ENCODE peak calls at places on chromosomes 13 and 19, in ten cellular contexts. C is uterus, V is brain microvascular endothelial cell, J is BJ, S is esophagus muscularis mucosa, R is IMR-90, L is left ventricle myocardium inferior, H is GM06990, N is lower leg skin, Q is fibroblast of the aortic adventitia. D is an unnamed sample.

GRCh38 chr19:18906605-18907519 is 10.9 kb upstream of the CERS1 start:
- DNase-seq in C (peak; percentile 14), V (no peak), J (no peak), S (no peak), R (no peak), L (no peak), H (no peak), N (no peak), Q (no peak), D (no peak)

GRCh38 chr13:28204690-28205443 is 66.5 kb downstream of the PAN3 start:
- DNase-seq in C (no peak), V (no peak), J (no peak), S (no peak), R (no peak), L (no peak), H (peak; percentile 9), N (no peak), Q (no peak), D (no peak)

GRCh38 chr13:106867249-106867648 is 299.3 kb upstream of the ARGLU1 start:
- DNase-seq in C (no peak), V (peak; percentile 32), J (no peak), S (no peak), R (no peak), L (no peak), H (no peak), N (no peak), Q (no peak), D (no peak)

GRCh38 chr19:1941146-1942077 is at the start of gene CSNK1G2:
- DNase-seq in C (peak; percentile 43), V (no peak), J (no peak), S (no peak), R (no peak), L (no peak), H (no peak), N (no peak), Q (no peak), D (no peak)

GRCh38 chr13:107642841-107643240 is 572.5 kb downstream of the LIG4 start:
- DNase-seq in C (no peak), V (no peak), J (no peak), S (no peak), R (peak; percentile 55), L (no peak), H (no peak), N (no peak), Q (no peak), D (no peak)

GRCh38 chr19:15672580-15673175 is at the start of gene CYP4F12:
- DNase-seq in C (peak; percentile 92), V (no peak), J (no peak), S (peak; percentile 94), R (no peak), L (peak; percentile 87), H (no peak), N (peak; percentile 83), Q (peak; percentile 35), D (no peak)

GRCh38 chr13:106177146-106177545 is 358.3 kb downstream of the EFNB2 start:
- DNase-seq in C (no peak), V (no peak), J (no peak), S (no peak), R (no peak), L (no peak), H (no peak), N (no peak), Q (no peak), D (no peak)

GRCh38 chr19:50721441-50722137 is 1.6 kb upstream of the CLEC11A start:
- DNase-seq in C (no peak), V (no peak), J (no peak), S (no peak), R (no peak), L (no peak), H (no peak), N (no peak), Q (no peak), D (no peak)

GRCh38 chr13:92463134-92463533 is 763.5 kb upstream of the GPC6 start:
- DNase-seq in C (no peak), V (no peak), J (no peak), S (no peak), R (no peak), L (no peak), H (no peak), N (no peak), Q (no peak), D (no peak)

GRCh38 chr19:10719466-10719961 is 1.6 kb downstream of the DNM2 start:
- DNase-seq in C (no peak), V (no peak), J (no peak), S (no peak), R (no peak), L (no peak), H (no peak), N (no peak), Q (no peak), D (no peak)

GRCh38 chr19:6828698-6829633 is 56.5 kb downstream of the VAV1 start:
- DNase-seq in C (no peak), V (no peak), J (no peak), S (no peak), R (no peak), L (no peak), H (peak; percentile 73), N (no peak), Q (no peak), D (no peak)

GRCh38 chr13:97261254-97262015 is 39.3 kb downstream of the MBNL2 start:
- DNase-seq in C (no peak), V (no peak), J (no peak), S (no peak), R (no peak), L (no peak), H (no peak), N (no peak), Q (no peak), D (no peak)

GRCh38 chr19:4365341-4365740 is 22.0 kb downstream of the MPND start:
- DNase-seq in C (no peak), V (no peak), J (no peak), S (no peak), R (no peak), L (no peak), H (peak; percentile 15), N (no peak), Q (no peak), D (no peak)

GRCh38 chr13:37495046-37495445 is 103.5 kb downstream of the POSTN start:
- DNase-seq in C (no peak), V (peak; percentile 22), J (no peak), S (no peak), R (peak; percentile 10), L (no peak), H (no peak), N (no peak), Q (peak; percentile 52), D (no peak)

GRCh38 chr19:4375620-4376228 is 24.6 kb downstream of the SH3GL1 start:
- DNase-seq in C (peak; percentile 54), V (peak; percentile 59), J (no peak), S (no peak), R (peak; percentile 81), L (no peak), H (peak; percentile 54), N (no peak), Q (peak; percentile 87), D (no peak)

GRCh38 chr19:12648088-12648487 is 18.5 kb downstream of the MAN2B1 start:
- DNase-seq in C (no peak), V (no peak), J (no peak), S (no peak), R (no peak), L (no peak), H (no peak), N (no peak), Q (no peak), D (no peak)
- TF ChIP-seq CTCF in C (no peak), V (peak; percentile 50), J (peak; percentile 34), S (peak; percentile 22), R (no peak), L (peak; percentile 40), H (no peak), N (no peak), Q (no peak), D (peak; percentile 42)

DNA sequence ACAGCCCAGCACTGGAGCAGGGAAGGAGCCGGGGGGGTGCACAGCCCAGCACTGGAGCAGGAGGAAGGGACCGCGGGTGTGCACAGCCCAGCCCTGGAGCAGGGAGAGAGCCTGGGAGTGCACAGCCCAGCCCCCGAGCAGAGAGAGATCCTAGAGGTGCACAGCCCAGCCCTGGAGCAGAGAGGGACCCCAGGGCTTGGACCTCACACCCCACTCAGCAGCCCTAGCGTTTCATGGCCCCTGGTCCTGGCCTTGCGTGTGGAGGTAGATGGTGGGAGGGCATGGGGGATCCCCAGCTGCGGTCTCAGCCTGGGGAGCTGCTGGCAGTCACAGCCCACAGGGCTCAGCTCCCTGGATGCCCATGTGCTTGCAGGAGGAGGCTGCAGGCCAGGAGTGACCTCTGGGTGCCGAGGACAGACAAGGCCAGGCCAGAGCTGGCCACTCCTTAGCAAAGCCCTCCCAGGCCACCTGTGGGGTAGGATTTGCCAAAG is 25.1 kb downstream of the GAS6 start:
- DNase-seq in C (no peak), V (no peak), J (no peak), S (no peak), R (no peak), L (peak; percentile 13), H (no peak), N (no peak), Q (no peak), D (no peak)
- H3K4me3 ChIP-seq in C (peak overlapping the region; percentile 2), V (peak overlapping the region; percentile 3), J (peak overlapping the region; percentile 36), S (peak overlapping the region; percentile 13), R (peak overlapping the region; percentile 27), L (peak overlapping the region; percentile 49), H (no peak overlapping the region), N (no peak overlapping the region), Q (peak overlapping the region; percentile 62), D (peak overlapping the region; percentile 7)

GRCh38 chr13:50080158-50080855 is 65.1 kb downstream of the KCNRG start:
- DNase-seq in C (peak; percentile 34), V (peak; percentile 42), J (no peak), S (no peak), R (peak; percentile 52), L (no peak), H (peak; percentile 29), N (no peak), Q (peak; percentile 67), D (no peak)
- TF ChIP-seq CTCF in C (no peak), V (no peak), J (no peak), S (no peak), R (no peak), L (no peak), H (no peak), N (no peak), Q (no peak), D (no peak)

DNA sequence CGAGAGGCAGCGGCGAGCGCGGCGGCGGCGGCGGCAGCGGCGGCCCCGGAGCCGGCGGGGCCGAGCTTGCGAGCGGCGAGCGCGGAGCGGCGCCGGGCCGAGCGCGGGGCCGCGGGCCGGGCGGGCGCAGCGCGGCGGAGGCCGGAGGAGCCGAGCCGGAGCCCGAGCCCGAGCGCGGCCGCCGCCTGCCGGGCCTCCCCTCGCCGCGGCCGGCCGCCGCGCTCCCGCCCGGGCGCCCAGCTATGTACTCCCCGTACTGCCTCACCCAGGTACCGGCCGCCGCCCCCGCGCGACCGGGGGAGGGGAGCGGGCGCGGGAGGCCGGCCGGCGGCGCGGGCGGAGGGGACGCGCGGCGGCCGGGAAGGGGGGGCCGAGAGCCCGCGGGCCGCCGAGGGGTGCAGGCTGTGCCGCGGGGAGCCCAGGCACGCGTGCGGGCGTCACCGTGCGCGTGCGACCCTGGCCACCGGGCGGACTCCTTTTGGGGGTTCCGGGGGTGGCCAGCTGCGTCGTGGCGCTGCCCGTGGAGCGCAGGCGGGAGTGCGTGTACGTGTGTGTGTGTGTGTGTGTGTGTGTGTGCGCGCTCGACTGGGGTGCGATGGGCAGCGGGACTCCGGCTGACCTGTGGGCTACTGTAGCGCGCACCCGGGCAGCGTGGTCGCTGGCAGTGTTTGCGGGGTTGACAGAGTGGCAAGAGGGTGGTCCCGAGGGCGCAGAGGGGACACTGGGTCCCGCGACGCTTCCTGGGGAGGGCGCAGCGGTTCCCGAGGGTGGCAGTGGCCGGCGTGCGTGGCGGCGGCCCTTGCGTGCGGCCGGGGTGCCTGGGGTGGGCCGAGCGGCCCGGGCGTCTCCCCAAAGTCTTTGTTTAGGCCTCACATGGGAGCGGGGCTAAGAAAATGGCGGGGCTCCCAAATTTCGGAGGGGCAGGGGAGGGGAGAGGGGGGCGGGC is 594 bp downstream of the NFIX start:
- DNase-seq in C (peak; percentile 59), V (no peak), J (no peak), S (no peak), R (peak; percentile 30), L (no peak), H (no peak), N (no peak), Q (no peak), D (no peak)
- H3K4me3 ChIP-seq in C (peak overlapping the region; percentile 63), V (peak overlapping the region; percentile 75), J (peak overlapping the region; percentile 79), S (peak overlapping the region; percentile 92), R (peak overlapping the region; percentile 93), L (peak overlapping the region; percentile 85), H (peak overlapping the region; percentile 31), N (peak overlapping the region; percentile 60), Q (peak overlapping the region; percentile 93), D (peak overlapping the region; percentile 71)

D was measured in retinal pigment epithelial cell.